ENCODE peak calls at places on chromosomes 6 and 20, in eight cellular contexts. S is BJ; D is OCI-LY7; E is astrocyte of the spinal cord; P is upper lobe of right lung; I is endothelial cell of umbilical vein; N is CD8-positive, alpha-beta T cell; L is upper lobe of left lung. O is an unnamed sample.
A peak's percentile ranks its signal among the peaks of the same experiment; 100 is the strongest.

GRCh38 chr6:40409716-40410397 is 177.3 kb downstream of the LRFN2 start:
- DNase-seq in S (no peak), D (no peak), E (peak; percentile 20), P (no peak), I (no peak), N (no peak), L (no peak), O (no peak)

GRCh38 chr6:160421854-160422253 is 73.7 kb downstream of the SLC22A3 start:
- DNase-seq in S (no peak), D (no peak), E (no peak), P (no peak), I (no peak), N (no peak), L (no peak), O (no peak)

GRCh38 chr20:31913431-31914157 is 38.3 kb downstream of the PDRG1 start:
- DNase-seq in S (no peak), D (no peak), E (no peak), P (peak; percentile 47), I (no peak), N (no peak), L (no peak), O (no peak)

GRCh38 chr6:151027936-151028838 is 162.7 kb downstream of the MTHFD1L start:
- DNase-seq in S (no peak), D (no peak), E (no peak), P (no peak), I (no peak), N (no peak), L (no peak), O (no peak)

GRCh38 chr6:142737368-142738060 is 207.5 kb downstream of the HIVEP2 start:
- DNase-seq in S (no peak), D (no peak), E (no peak), P (no peak), I (peak; percentile 20), N (no peak), L (no peak), O (no peak)

GRCh38 chr6:53165333-53165732 is 16.7 kb upstream of the GCM1 start:
- DNase-seq in S (no peak), D (no peak), E (no peak), P (no peak), I (no peak), N (no peak), L (no peak), O (no peak)

GRCh38 chr6:160000280-160000704 is 31.4 kb downstream of the IGF2R start:
- DNase-seq in S (no peak), D (no peak), E (no peak), P (no peak), I (no peak), N (no peak), L (no peak), O (no peak)

GRCh38 chr6:12348530-12349511 is 58.7 kb downstream of the EDN1 start:
- DNase-seq in S (peak; percentile 59), D (no peak), E (peak; percentile 90), P (no peak), I (peak; percentile 61), N (no peak), L (peak; percentile 38), O (no peak)

GRCh38 chr6:107665386-107665785 is 158.7 kb downstream of the SCML4 start:
- DNase-seq in S (no peak), D (no peak), E (peak; percentile 72), P (no peak), I (peak; percentile 76), N (no peak), L (no peak), O (no peak)

GRCh38 chr6:7050911-7051779 is 56.6 kb upstream of the RREB1 start:
- DNase-seq in S (no peak), D (no peak), E (peak; percentile 84), P (peak; percentile 84), I (peak; percentile 21), N (peak; percentile 37), L (peak; percentile 76), O (no peak)

GRCh38 chr20:25253606-25254275 is 5.9 kb downstream of the PYGB start:
- DNase-seq in S (no peak), D (no peak), E (no peak), P (no peak), I (no peak), N (no peak), L (no peak), O (no peak)

GRCh38 chr6:36094238-36094637 is 36.1 kb upstream of the MAPK13 start:
- DNase-seq in S (no peak), D (no peak), E (no peak), P (no peak), I (no peak), N (no peak), L (no peak), O (no peak)

GRCh38 chr6:36098920-36099647 is 31.2 kb upstream of the MAPK13 start:
- DNase-seq in S (no peak), D (no peak), E (no peak), P (no peak), I (peak; percentile 54), N (no peak), L (no peak), O (no peak)

GRCh38 chr6:36095497-36096391 is 34.6 kb upstream of the MAPK13 start:
- DNase-seq in S (no peak), D (no peak), E (no peak), P (no peak), I (no peak), N (no peak), L (no peak), O (no peak)

GRCh38 chr6:36098253-36098919 is 31.9 kb upstream of the MAPK13 start:
- DNase-seq in S (no peak), D (no peak), E (no peak), P (no peak), I (no peak), N (no peak), L (no peak), O (no peak)

GRCh38 chr6:36094786-36095496 is 35.4 kb upstream of the MAPK13 start:
- DNase-seq in S (no peak), D (peak; percentile 78), E (peak; percentile 77), P (peak; percentile 87), I (peak; percentile 83), N (peak; percentile 82), L (peak; percentile 86), O (peak; percentile 36)
- TF ChIP-seq CTCF in S (peak; percentile 93), D (peak; percentile 99), E (peak; percentile 87), P (peak; percentile 98), I (peak; percentile 93), N (peak; percentile 98), L (peak; percentile 88), O (peak; percentile 96)

GRCh38 chr6:27260339-27260738 is 12.8 kb downstream of the PRSS16 start:
- DNase-seq in S (no peak), D (no peak), E (no peak), P (no peak), I (no peak), N (no peak), L (no peak), O (no peak)
- H3K4me3 ChIP-seq in S (no peak overlapping the region), D (no peak overlapping the region), E (no peak overlapping the region), P (no peak overlapping the region), I (no peak overlapping the region), N (no peak overlapping the region), L (no peak overlapping the region), O (no peak overlapping the region)

GRCh38 chr6:2841264-2842138 is at the start of gene SERPINB1:
- DNase-seq in S (peak; percentile 84), D (no peak), E (peak; percentile 89), P (peak; percentile 98), I (peak; percentile 88), N (peak; percentile 73), L (peak; percentile 98), O (no peak)
- TF ChIP-seq CTCF in S (no peak), D (no peak), E (no peak), P (no peak), I (no peak), N (no peak), L (peak; percentile 21), O (peak; percentile 7)

DNA sequence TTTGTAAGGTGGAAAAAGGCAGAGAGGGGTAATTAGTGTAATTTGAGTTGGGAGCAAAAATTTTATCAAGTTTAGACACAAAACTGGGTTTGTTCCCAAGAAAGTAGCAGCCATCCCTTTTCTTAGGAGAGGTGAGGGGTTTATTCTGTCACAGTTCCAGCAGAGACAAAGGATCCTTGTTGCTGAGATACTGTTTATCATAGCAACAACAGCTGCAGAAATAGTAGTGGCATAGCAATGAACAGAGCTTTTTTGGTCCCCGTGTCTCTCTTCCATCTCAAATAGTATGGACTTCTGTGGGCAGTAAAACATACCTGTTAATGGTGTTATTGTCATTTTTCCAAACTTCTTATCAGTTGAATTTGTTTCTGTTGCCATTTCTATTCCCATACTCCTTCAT is 23.9 kb downstream of the ZKSCAN8 start:
- DNase-seq in S (no peak), D (no peak), E (no peak), P (no peak), I (no peak), N (no peak), L (no peak), O (no peak)
- H3K4me3 ChIP-seq in S (no peak overlapping the region), D (no peak overlapping the region), E (no peak overlapping the region), P (no peak overlapping the region), I (no peak overlapping the region), N (no peak overlapping the region), L (no peak overlapping the region), O (no peak overlapping the region)

GRCh38 chr6:158713469-158713868 is 63.6 kb downstream of the SYTL3 start:
- DNase-seq in S (no peak), D (no peak), E (no peak), P (no peak), I (no peak), N (no peak), L (no peak), O (no peak)

GRCh38 chr6:158722176-158722729 is 72.4 kb downstream of the SYTL3 start:
- DNase-seq in S (no peak), D (no peak), E (no peak), P (no peak), I (no peak), N (no peak), L (no peak), O (no peak)

GRCh38 chr6:158717341-158718328 is 67.8 kb downstream of the SYTL3 start:
- DNase-seq in S (no peak), D (peak; percentile 70), E (no peak), P (no peak), I (no peak), N (no peak), L (no peak), O (peak; percentile 68)

GRCh38 chr6:158715330-158716311 is 65.8 kb downstream of the SYTL3 start:
- DNase-seq in S (no peak), D (peak; percentile 83), E (no peak), P (peak; percentile 74), I (no peak), N (no peak), L (peak; percentile 47), O (peak; percentile 70)

DNA sequence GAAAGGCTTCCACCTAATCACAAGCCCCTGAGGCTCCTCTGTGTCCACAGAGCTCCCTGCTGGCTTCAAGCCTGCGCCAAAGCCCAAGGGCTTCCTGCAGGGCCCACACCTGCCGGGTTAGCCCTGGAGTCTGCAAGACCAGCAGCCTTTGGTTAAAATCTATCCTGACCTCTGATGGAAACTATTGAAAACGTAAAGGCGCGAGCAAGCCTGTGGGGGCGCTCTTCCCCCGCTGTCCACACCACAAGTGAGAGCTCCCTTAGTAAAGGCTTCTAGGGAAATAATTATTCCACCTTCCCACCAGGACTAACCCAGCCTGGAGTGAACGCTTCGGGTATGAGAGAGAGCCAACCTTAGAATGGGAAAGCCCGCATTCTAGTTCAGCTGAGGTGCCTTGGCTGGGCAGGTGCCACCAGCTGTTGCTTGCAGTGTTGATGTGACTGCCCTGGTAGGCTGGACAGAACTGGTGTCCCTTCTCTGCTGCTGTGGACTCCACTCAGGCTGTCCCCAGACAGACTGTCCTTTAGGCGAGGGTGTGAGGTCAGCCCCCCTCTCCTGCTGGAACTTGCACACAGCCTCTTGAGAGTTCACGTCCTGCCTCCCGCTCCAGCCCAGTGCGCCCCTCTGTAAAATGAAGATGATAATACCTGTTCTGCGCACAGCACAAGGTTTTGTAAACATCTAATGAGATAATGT is 68.7 kb downstream of the SYTL3 start:
- DNase-seq in S (no peak), D (peak; percentile 45), E (peak; percentile 28), P (no peak), I (peak; percentile 44), N (no peak), L (no peak), O (no peak)
- TF ChIP-seq CTCF in S (peak; percentile 49), D (peak; percentile 88), E (peak; percentile 74), P (peak; percentile 43), I (peak; percentile 70), N (no peak), L (no peak), O (peak; percentile 53)